ENCODE peak calls at places on chromosomes 12 and 14, in ten cellular contexts. P is endodermal cell; O is RWPE1; T is CD8-positive, alpha-beta T cell; L is Panc1; D is MM.1S; E is fibroblast of mammary gland; Z is left ventricle myocardium inferior; Y is fibroblast of lung; W is prostate gland. S is an unnamed sample.

GRCh38 chr12:6774557-6775062 is 2.3 kb downstream of the LAG3 start:
- DNase-seq in P (no peak), O (no peak), T (peak), L (no peak), D (no peak), E (no peak), Z (no peak), Y (no peak), W (no peak), S (no peak)

GRCh38 chr14:103519837-103520212 is 2.8 kb downstream of the CKB start:
- DNase-seq in P (no peak), O (no peak), T (no peak), L (no peak), D (no peak), E (no peak), Z (peak), Y (no peak), W (no peak), S (no peak)

GRCh38 chr14:83816755-83817154 is 1713.2 kb upstream of the FLRT2 start:
- DNase-seq in P (no peak), O (no peak), T (no peak), L (no peak), D (no peak), E (no peak), Z (no peak), Y (peak), W (no peak), S (peak)

GRCh38 chr12:124326104-124326503 is 31.2 kb downstream of the RFLNA start:
- DNase-seq in P (peak), O (no peak), T (no peak), L (no peak), D (no peak), E (no peak), Z (no peak), Y (no peak), W (no peak), S (no peak)

GRCh38 chr12:34405286-34406227 is 383.3 kb downstream of the ALG10 start:
- DNase-seq in P (peak), O (no peak), T (no peak), L (no peak), D (no peak), E (no peak), Z (peak), Y (no peak), W (peak), S (no peak)

GRCh38 chr12:112473056-112473455 is 54.3 kb downstream of the PTPN11 start:
- DNase-seq in P (peak), O (no peak), T (no peak), L (no peak), D (no peak), E (no peak), Z (no peak), Y (no peak), W (no peak), S (no peak)

GRCh38 chr14:87508333-87508732 is 484.6 kb downstream of the GALC start:
- DNase-seq in P (no peak), O (peak), T (no peak), L (no peak), D (no peak), E (peak), Z (no peak), Y (no peak), W (no peak), S (no peak)

GRCh38 chr12:113770389-113770865 is 195.7 kb downstream of the RBM19 start:
- DNase-seq in P (no peak), O (no peak), T (no peak), L (no peak), D (no peak), E (no peak), Z (no peak), Y (no peak), W (no peak), S (no peak)

GRCh38 chr14:54329082-54329695 is 67.6 kb upstream of the CDKN3 start:
- DNase-seq in P (peak), O (peak), T (no peak), L (peak), D (peak), E (peak), Z (peak), Y (peak), W (no peak), S (peak)

GRCh38 chr14:73723799-73724621 is 9.8 kb upstream of the PNMA1 start:
- DNase-seq in P (peak), O (peak), T (no peak), L (no peak), D (no peak), E (peak), Z (peak), Y (peak), W (peak), S (peak)

GRCh38 chr14:41609704-41610183 is 3.1 kb downstream of the LRFN5 start:
- DNase-seq in P (peak), O (no peak), T (peak), L (no peak), D (no peak), E (peak), Z (peak), Y (peak), W (peak), S (no peak)

GRCh38 chr12:1527789-1528188 is 66.6 kb downstream of the FBXL14 start:
- DNase-seq in P (peak), O (no peak), T (no peak), L (no peak), D (no peak), E (peak), Z (no peak), Y (peak), W (no peak), S (no peak)

GRCh38 chr14:61780125-61780524 is 17.9 kb downstream of the SNAPC1 start:
- DNase-seq in P (no peak), O (no peak), T (no peak), L (no peak), D (peak), E (no peak), Z (no peak), Y (no peak), W (no peak), S (no peak)

GRCh38 chr12:1916396-1917171 is 1.9 kb downstream of the CACNA2D4 start:
- DNase-seq in P (peak), O (no peak), T (no peak), L (no peak), D (no peak), E (no peak), Z (peak), Y (no peak), W (no peak), S (no peak)

GRCh38 chr14:20118795-20119194 is 8.3 kb downstream of the OR4K17 start:
- DNase-seq in P (no peak), O (no peak), T (no peak), L (no peak), D (no peak), E (no peak), Z (no peak), Y (no peak), W (no peak), S (no peak)

GRCh38 chr12:77402726-77403125 is 337.4 kb upstream of the E2F7 start:
- DNase-seq in P (no peak), O (no peak), T (no peak), L (no peak), D (no peak), E (peak), Z (no peak), Y (peak), W (no peak), S (no peak)

GRCh38 chr12:104011265-104011664 is 38.7 kb downstream of the GLT8D2 start:
- DNase-seq in P (no peak), O (peak), T (no peak), L (peak), D (no peak), E (peak), Z (no peak), Y (peak), W (no peak), S (peak)

GRCh38 chr14:65854215-65854614 is 441.7 kb downstream of the FUT8 start:
- DNase-seq in P (no peak), O (no peak), T (no peak), L (no peak), D (no peak), E (no peak), Z (no peak), Y (no peak), W (peak), S (no peak)

GRCh38 chr14:57559561-57559960 is 65.9 kb upstream of the CCDC198 start:
- DNase-seq in P (no peak), O (no peak), T (no peak), L (no peak), D (no peak), E (no peak), Z (no peak), Y (no peak), W (no peak), S (no peak)

GRCh38 chr12:31407562-31407961 is 81.6 kb upstream of the SINHCAF start:
- DNase-seq in P (no peak), O (no peak), T (no peak), L (no peak), D (no peak), E (no peak), Z (no peak), Y (no peak), W (no peak), S (no peak)

GRCh38 chr12:88420460-88420859 is 159.8 kb downstream of the KITLG start:
- DNase-seq in P (no peak), O (peak), T (no peak), L (no peak), D (no peak), E (peak), Z (no peak), Y (peak), W (no peak), S (peak)

GRCh38 chr12:3019005-3019680 is 58.0 kb upstream of the TSPAN9 start:
- DNase-seq in P (no peak), O (no peak), T (no peak), L (no peak), D (no peak), E (no peak), Z (no peak), Y (no peak), W (no peak), S (no peak)

GRCh38 chr12:1915082-1915968 is 3.1 kb downstream of the CACNA2D4 start:
- DNase-seq in P (peak), O (no peak), T (peak), L (no peak), D (no peak), E (no peak), Z (no peak), Y (no peak), W (no peak), S (no peak)

GRCh38 chr12:39440101-39440500 is 2.8 kb downstream of the KIF21A start:
- DNase-seq in P (no peak), O (no peak), T (no peak), L (no peak), D (no peak), E (no peak), Z (no peak), Y (no peak), W (no peak), S (no peak)

GRCh38 chr12:58727526-58727925 is 192.8 kb downstream of the LRIG3 start:
- DNase-seq in P (no peak), O (no peak), T (no peak), L (no peak), D (no peak), E (peak), Z (no peak), Y (peak), W (no peak), S (no peak)

GRCh38 chr14:101454229-101454628 is 107.1 kb upstream of the DIO3 start:
- DNase-seq in P (no peak), O (no peak), T (no peak), L (peak), D (no peak), E (no peak), Z (no peak), Y (no peak), W (no peak), S (no peak)

GRCh38 chr12:76698316-76698715 is 65.6 kb upstream of the ZDHHC17 start:
- DNase-seq in P (no peak), O (no peak), T (no peak), L (no peak), D (no peak), E (peak), Z (no peak), Y (no peak), W (no peak), S (no peak)

GRCh38 chr12:94644622-94645021 is 5.7 kb downstream of the TMCC3 start:
- DNase-seq in P (no peak), O (peak), T (no peak), L (no peak), D (no peak), E (peak), Z (no peak), Y (peak), W (no peak), S (peak)

GRCh38 chr14:23352506-23353432 is at the start of gene SLC22A17:
- DNase-seq in P (peak), O (peak), T (peak), L (no peak), D (no peak), E (peak), Z (peak), Y (peak), W (peak), S (no peak)

GRCh38 chr14:65333926-65334687 is 78.4 kb upstream of the FUT8 start:
- DNase-seq in P (peak), O (no peak), T (no peak), L (no peak), D (peak), E (peak), Z (peak), Y (peak), W (no peak), S (peak)

GRCh38 chr14:92486881-92487280 is 26.7 kb upstream of the RIN3 start:
- DNase-seq in P (no peak), O (no peak), T (no peak), L (no peak), D (no peak), E (peak), Z (no peak), Y (peak), W (no peak), S (no peak)

GRCh38 chr12:96431067-96431466 is 30.8 kb upstream of the CDK17 start:
- DNase-seq in P (peak), O (no peak), T (no peak), L (no peak), D (no peak), E (no peak), Z (no peak), Y (no peak), W (no peak), S (no peak)

GRCh38 chr12:73308079-73308478 is 1035.9 kb downstream of the TRHDE start:
- DNase-seq in P (no peak), O (no peak), T (no peak), L (no peak), D (peak), E (no peak), Z (no peak), Y (no peak), W (no peak), S (no peak)

GRCh38 chr12:54032220-54032619 is 630 bp upstream of the HOXC5 start:
- DNase-seq in P (peak), O (no peak), T (no peak), L (no peak), D (no peak), E (no peak), Z (no peak), Y (no peak), W (no peak), S (no peak)

GRCh38 chr12:26572131-26572530 is 260.9 kb downstream of the ITPR2 start:
- DNase-seq in P (no peak), O (no peak), T (no peak), L (no peak), D (no peak), E (no peak), Z (no peak), Y (no peak), W (no peak), S (no peak)

GRCh38 chr12:49957570-49957967 is 4.1 kb upstream of the AQP5 start:
- DNase-seq in P (no peak), O (no peak), T (no peak), L (no peak), D (no peak), E (no peak), Z (no peak), Y (no peak), W (no peak), S (no peak)
- TF ChIP-seq CTCF in P (no peak), O (no peak), T (no peak), L (no peak), D (no peak), E (no peak), Z (no peak), Y (no peak), W (no peak), S (no peak)

DNA sequence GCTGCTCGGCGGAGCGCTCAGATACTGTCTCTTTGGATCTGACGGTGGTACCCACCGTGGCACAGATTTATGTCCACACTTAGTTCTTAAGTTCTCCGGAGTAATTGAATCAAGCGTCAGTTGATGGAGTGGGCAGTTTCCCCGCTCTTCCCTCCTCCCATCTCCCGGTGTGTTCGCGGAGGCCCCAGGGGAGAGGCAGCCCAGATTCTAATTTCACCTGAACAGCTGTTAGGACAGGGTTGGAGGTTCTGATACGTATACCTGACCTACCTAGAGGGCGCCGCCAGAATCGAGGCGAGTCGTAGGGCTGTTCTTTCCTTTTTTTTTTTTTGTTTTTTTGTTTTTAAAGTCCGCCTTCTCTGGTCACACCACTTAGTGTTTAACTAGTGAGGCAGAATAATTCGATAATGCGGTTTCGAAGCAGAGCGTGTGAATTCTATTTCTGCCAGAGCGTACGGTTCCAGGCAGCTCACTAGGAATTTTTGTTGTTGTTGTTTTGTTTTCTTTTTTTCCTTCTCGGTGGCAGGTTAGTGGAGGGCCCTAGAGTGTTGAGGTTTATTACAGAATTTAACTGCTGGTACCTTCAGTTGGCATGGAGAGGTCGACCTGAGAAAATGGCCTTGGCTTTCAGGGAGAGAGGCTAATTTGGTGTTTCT is 22.3 kb upstream of the GNS start:
- DNase-seq in P (no peak), O (peak), T (no peak), L (no peak), D (peak), E (no peak), Z (no peak), Y (no peak), W (peak), S (no peak)
- TF ChIP-seq CTCF in P (no peak), O (no peak), T (no peak), L (no peak), D (peak), E (no peak), Z (no peak), Y (no peak), W (no peak), S (no peak)

DNA sequence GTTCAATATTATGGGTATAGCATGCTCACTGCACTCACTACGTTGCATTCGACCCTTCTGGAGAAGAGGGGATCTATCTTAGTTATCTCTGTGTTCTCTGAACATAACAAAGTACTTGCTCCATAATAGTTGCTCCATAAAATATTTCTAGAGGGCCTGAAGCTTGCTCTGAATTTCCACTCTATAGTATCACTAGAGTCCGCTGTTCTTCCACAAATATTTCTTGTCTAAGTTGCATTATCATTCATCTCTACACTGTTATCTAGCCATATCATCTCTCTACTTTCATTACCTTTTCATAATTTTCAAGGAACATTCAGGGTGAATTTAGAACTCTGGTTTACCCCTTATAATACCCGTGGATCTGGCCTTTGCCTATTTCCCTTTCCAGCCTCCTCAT is 246.1 kb upstream of the PDE3A start:
- DNase-seq in P (no peak), O (no peak), T (no peak), L (no peak), D (no peak), E (no peak), Z (no peak), Y (no peak), W (no peak), S (no peak)
- TF ChIP-seq CTCF in P (no peak), O (no peak), T (no peak), L (no peak), D (no peak), E (no peak), Z (no peak), Y (no peak), W (no peak), S (no peak)

DNA sequence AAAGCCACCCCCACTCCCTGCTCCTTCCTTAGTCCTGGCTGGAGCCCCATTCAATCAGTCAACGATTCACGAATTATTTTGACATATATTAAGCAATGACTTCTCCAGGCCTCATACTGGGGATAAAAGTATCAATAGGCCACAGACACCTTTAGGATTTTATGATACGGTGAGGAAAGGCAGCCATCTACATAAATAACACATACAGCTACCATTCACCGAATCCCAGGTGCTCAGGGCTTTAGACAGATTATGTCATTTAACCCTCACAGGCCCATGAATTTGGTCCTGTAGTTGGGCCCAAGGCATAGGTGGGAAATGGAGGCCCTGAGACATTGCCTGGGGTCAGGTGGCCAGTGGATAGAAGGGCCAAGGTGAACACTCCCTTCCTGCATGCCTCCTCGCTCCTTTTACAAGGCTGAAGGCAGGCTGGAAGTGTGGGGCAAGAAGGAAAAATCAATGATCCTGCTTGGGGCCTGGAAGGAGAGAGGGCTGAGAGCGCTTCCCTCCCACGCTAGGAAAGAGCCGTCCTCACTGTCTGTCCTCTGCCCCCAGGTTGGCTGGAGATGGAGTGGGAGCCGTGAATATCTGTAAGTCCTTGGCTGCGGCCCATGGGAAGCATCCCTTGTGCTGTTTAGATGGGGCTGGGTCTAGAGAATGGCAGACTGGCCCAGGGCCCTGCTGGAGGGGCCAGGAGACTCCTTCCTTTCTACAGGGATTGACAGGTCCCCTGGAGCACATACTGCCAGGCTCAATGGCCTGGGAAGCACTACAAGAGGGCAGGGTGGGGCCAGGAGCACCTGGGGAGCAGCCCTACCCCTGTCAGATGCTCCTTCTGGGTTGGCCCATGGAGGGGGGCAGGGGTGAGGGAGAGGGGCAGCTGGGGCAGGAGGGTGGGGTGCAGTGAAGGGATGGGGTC is 14.8 kb downstream of the KRT7 start:
- DNase-seq in P (peak), O (no peak), T (no peak), L (no peak), D (no peak), E (no peak), Z (no peak), Y (no peak), W (no peak), S (no peak)
- TF ChIP-seq CTCF in P (no peak), O (no peak), T (no peak), L (no peak), D (no peak), E (no peak), Z (no peak), Y (no peak), W (no peak), S (no peak)

GRCh38 chr12:28817524-28817923 is 331.6 kb upstream of the FAR2 start:
- DNase-seq in P (peak), O (no peak), T (no peak), L (no peak), D (no peak), E (no peak), Z (no peak), Y (no peak), W (no peak), S (no peak)
- TF ChIP-seq CTCF in P (peak), O (no peak), T (no peak), L (no peak), D (no peak), E (no peak), Z (no peak), Y (no peak), W (no peak), S (no peak)

DNA sequence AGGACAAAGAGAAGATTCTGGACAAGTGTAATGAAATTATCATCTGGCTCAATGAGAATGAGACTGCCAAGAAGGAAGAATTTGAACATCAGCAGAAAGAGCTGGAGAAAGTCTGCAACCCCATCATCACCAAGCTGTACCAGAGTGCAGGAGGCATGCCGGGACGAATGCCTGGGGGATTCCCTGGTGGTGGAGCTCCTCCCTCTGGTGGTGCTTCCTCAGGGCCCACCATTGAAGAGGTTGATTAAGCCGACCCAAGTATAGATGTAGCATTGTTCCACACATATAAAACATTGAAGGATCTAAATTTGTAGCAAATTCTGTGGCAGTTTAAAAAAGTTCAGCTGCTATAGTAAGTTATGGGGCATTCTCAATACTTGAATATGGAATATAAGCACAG is 174.3 kb upstream of the CCND2 start:
- DNase-seq in P (peak), O (no peak), T (no peak), L (no peak), D (no peak), E (no peak), Z (no peak), Y (no peak), W (no peak), S (no peak)
- TF ChIP-seq CTCF in P (peak), O (no peak), T (no peak), L (no peak), D (peak), E (no peak), Z (no peak), Y (no peak), W (no peak), S (peak)

GRCh38 chr14:30610719-30611388 is 11.3 kb upstream of the SCFD1 start:
- DNase-seq in P (no peak), O (peak), T (peak), L (no peak), D (no peak), E (peak), Z (no peak), Y (peak), W (peak), S (no peak)
- TF ChIP-seq CTCF in P (peak), O (peak), T (no peak), L (peak), D (no peak), E (peak), Z (peak), Y (peak), W (no peak), S (peak)